ENCODE peak calls at places on chromosome 5, in six cellular contexts. X is germinal center, J is HCT116, F is M059J, B is ACHN, Z is SK-N-SH. R is an unnamed sample.

GRCh38 chr5:83494666-83495065 is 23.1 kb downstream of the VCAN start:
- DNase-seq in X (no peak), J (no peak), F (no peak), B (no peak), Z (no peak), R (no peak)

GRCh38 chr5:83844320-83845068 is 123.8 kb upstream of the HAPLN1 start:
- DNase-seq in X (no peak), J (no peak), F (peak), B (no peak), Z (no peak), R (peak)

GRCh38 chr5:113024298-113024697 is 47.7 kb downstream of the DCP2 start:
- DNase-seq in X (no peak), J (no peak), F (no peak), B (no peak), Z (no peak), R (no peak)

GRCh38 chr5:116626272-116626723 is 51.7 kb upstream of the SEMA6A start:
- DNase-seq in X (no peak), J (no peak), F (peak), B (peak), Z (no peak), R (no peak)

GRCh38 chr5:96780626-96781025 is 27.1 kb downstream of the ERAP1 start:
- DNase-seq in X (no peak), J (no peak), F (no peak), B (peak), Z (no peak), R (no peak)

GRCh38 chr5:10310073-10310779 is 2.5 kb upstream of the CMBL start:
- DNase-seq in X (no peak), J (peak), F (peak), B (peak), Z (no peak), R (no peak)

GRCh38 chr5:135225856-135226560 is 173.0 kb downstream of the MACROH2A1 start:
- DNase-seq in X (no peak), J (no peak), F (no peak), B (no peak), Z (no peak), R (peak)

GRCh38 chr5:113161806-113162205 is 185.2 kb downstream of the DCP2 start:
- DNase-seq in X (no peak), J (no peak), F (no peak), B (no peak), Z (no peak), R (no peak)

GRCh38 chr5:149439899-149440655 is 61.0 kb upstream of the IL17B start:
- DNase-seq in X (no peak), J (peak), F (peak), B (peak), Z (peak), R (peak)

GRCh38 chr5:114113604-114114003 is 248.3 kb upstream of the KCNN2 start:
- DNase-seq in X (no peak), J (no peak), F (no peak), B (no peak), Z (no peak), R (no peak)

GRCh38 chr5:172504736-172505402 is 50.5 kb upstream of the SH3PXD2B start:
- DNase-seq in X (no peak), J (no peak), F (no peak), B (no peak), Z (no peak), R (no peak)

GRCh38 chr5:79173626-79174025 is 62.0 kb downstream of the BHMT start:
- DNase-seq in X (no peak), J (no peak), F (no peak), B (no peak), Z (no peak), R (no peak)

GRCh38 chr5:102858808-102859207 is 103.7 kb downstream of the PAM start:
- DNase-seq in X (no peak), J (no peak), F (peak), B (no peak), Z (no peak), R (no peak)

GRCh38 chr5:90783460-90784333 is 225.1 kb downstream of the ADGRV1 start:
- DNase-seq in X (peak), J (peak), F (peak), B (peak), Z (peak), R (peak)

GRCh38 chr5:116358911-116359418 is 215.7 kb downstream of the SEMA6A start:
- DNase-seq in X (peak), J (no peak), F (no peak), B (no peak), Z (no peak), R (no peak)

GRCh38 chr5:56900858-56901578 is 8.4 kb upstream of the SETD9 start:
- DNase-seq in X (peak), J (peak), F (peak), B (peak), Z (peak), R (peak)

GRCh38 chr5:7904170-7904569 is 35.2 kb downstream of the MTRR start:
- DNase-seq in X (no peak), J (no peak), F (peak), B (peak), Z (no peak), R (no peak)

GRCh38 chr5:111685969-111686368 is 71.0 kb downstream of the NREP start:
- DNase-seq in X (no peak), J (peak), F (peak), B (peak), Z (no peak), R (peak)

GRCh38 chr5:65101706-65102105 is 333.0 kb downstream of the CWC27 start:
- DNase-seq in X (no peak), J (no peak), F (no peak), B (no peak), Z (no peak), R (no peak)

GRCh38 chr5:16992006-16992405 is 55.9 kb upstream of the MYO10 start:
- DNase-seq in X (no peak), J (no peak), F (peak), B (no peak), Z (no peak), R (no peak)

GRCh38 chr5:32779754-32780415 is 68.8 kb downstream of the NPR3 start:
- DNase-seq in X (no peak), J (no peak), F (no peak), B (no peak), Z (no peak), R (no peak)

GRCh38 chr5:112160652-112161391 is 258.3 kb downstream of the EPB41L4A start:
- DNase-seq in X (peak), J (peak), F (peak), B (peak), Z (peak), R (peak)

GRCh38 chr5:171660438-171660837 is 125.2 kb upstream of the SMIM23 start:
- DNase-seq in X (no peak), J (no peak), F (no peak), B (no peak), Z (no peak), R (no peak)

GRCh38 chr5:167294861-167295685 is 996.4 kb upstream of the WWC1 start:
- DNase-seq in X (no peak), J (peak), F (peak), B (peak), Z (peak), R (no peak)

GRCh38 chr5:15393146-15393545 is 106.8 kb upstream of the FBXL7 start:
- DNase-seq in X (no peak), J (no peak), F (no peak), B (no peak), Z (no peak), R (no peak)

GRCh38 chr5:154740483-154740882 is 14.7 kb upstream of the LARP1 start:
- DNase-seq in X (no peak), J (no peak), F (no peak), B (no peak), Z (peak), R (no peak)

GRCh38 chr5:175263776-175264175 is 180.2 kb downstream of the DRD1 start:
- DNase-seq in X (no peak), J (no peak), F (no peak), B (no peak), Z (no peak), R (no peak)

GRCh38 chr5:145968970-145969713 is 32.8 kb downstream of the SH3RF2 start:
- DNase-seq in X (no peak), J (no peak), F (no peak), B (no peak), Z (no peak), R (no peak)

GRCh38 chr5:112870976-112871375 is 9.9 kb downstream of the SRP19 start:
- DNase-seq in X (no peak), J (no peak), F (no peak), B (no peak), Z (no peak), R (no peak)

GRCh38 chr5:90562331-90562730 is 3.7 kb downstream of the ADGRV1 start:
- DNase-seq in X (no peak), J (no peak), F (no peak), B (no peak), Z (no peak), R (peak)

R was measured in D341Med.